ENCODE peak calls at places on chromosome 17, in nine cellular contexts. N, F, G, C, J, X, O, Y and E are unnamed samples.

GRCh38 chr17:82018152-82019041 is 4.3 kb downstream of the CENPX start:
- DNase-seq in N (no peak), F (no peak), G (no peak), C (no peak), J (no peak), X (no peak), O (no peak), Y (no peak), E (no peak)

GRCh38 chr17:41870627-41871026 is 5.4 kb upstream of the KLHL11 start:
- DNase-seq in N (no peak), F (no peak), G (no peak), C (peak), J (no peak), X (no peak), O (no peak), Y (no peak), E (no peak)

GRCh38 chr17:9138161-9138717 is 116.9 kb downstream of the NTN1 start:
- DNase-seq in N (no peak), F (no peak), G (no peak), C (no peak), J (no peak), X (no peak), O (no peak), Y (no peak), E (no peak)

GRCh38 chr17:12342609-12343248 is 322.1 kb downstream of the MAP2K4 start:
- DNase-seq in N (no peak), F (no peak), G (peak), C (peak), J (peak), X (no peak), O (no peak), Y (no peak), E (no peak)

GRCh38 chr17:68512967-68513474 is 791 bp downstream of the PRKAR1A start:
- DNase-seq in N (no peak), F (no peak), G (peak), C (peak), J (peak), X (peak), O (peak), Y (no peak), E (no peak)

GRCh38 chr17:1124238-1124699 is 55.5 kb downstream of the ABR start:
- DNase-seq in N (no peak), F (no peak), G (no peak), C (peak), J (no peak), X (no peak), O (no peak), Y (no peak), E (no peak)

GRCh38 chr17:74485012-74485743 is 18.7 kb downstream of the CD300A start:
- DNase-seq in N (no peak), F (no peak), G (no peak), C (peak), J (no peak), X (no peak), O (no peak), Y (no peak), E (no peak)

GRCh38 chr17:16286009-16286946 is 67.0 kb downstream of the CENPV start:
- DNase-seq in N (peak), F (peak), G (peak), C (peak), J (peak), X (peak), O (peak), Y (peak), E (no peak)

GRCh38 chr17:53472586-53472985 is 350.1 kb upstream of the KIF2B start:
- DNase-seq in N (no peak), F (no peak), G (no peak), C (no peak), J (no peak), X (no peak), O (peak), Y (no peak), E (no peak)

GRCh38 chr17:6699997-6700947 is 12.9 kb downstream of the SLC13A5 start:
- DNase-seq in N (no peak), F (no peak), G (no peak), C (peak), J (no peak), X (no peak), O (no peak), Y (no peak), E (no peak)

GRCh38 chr17:6702567-6703215 is 10.5 kb downstream of the SLC13A5 start:
- DNase-seq in N (no peak), F (no peak), G (no peak), C (no peak), J (no peak), X (no peak), O (no peak), Y (no peak), E (no peak)

GRCh38 chr17:6700948-6701307 is 12.2 kb downstream of the SLC13A5 start:
- DNase-seq in N (no peak), F (no peak), G (no peak), C (peak), J (no peak), X (no peak), O (no peak), Y (no peak), E (no peak)

GRCh38 chr17:6703751-6704150 is 9.4 kb downstream of the SLC13A5 start:
- DNase-seq in N (no peak), F (no peak), G (no peak), C (no peak), J (no peak), X (no peak), O (no peak), Y (no peak), E (no peak)

GRCh38 chr17:6701719-6702118 is 11.4 kb downstream of the SLC13A5 start:
- DNase-seq in N (peak), F (no peak), G (peak), C (peak), J (no peak), X (no peak), O (no peak), Y (no peak), E (no peak)
- TF ChIP-seq CTCF in N (peak), F (peak), G (peak), C (peak), J (no peak), X (peak), O (peak), Y (no peak), E (peak)

DNA sequence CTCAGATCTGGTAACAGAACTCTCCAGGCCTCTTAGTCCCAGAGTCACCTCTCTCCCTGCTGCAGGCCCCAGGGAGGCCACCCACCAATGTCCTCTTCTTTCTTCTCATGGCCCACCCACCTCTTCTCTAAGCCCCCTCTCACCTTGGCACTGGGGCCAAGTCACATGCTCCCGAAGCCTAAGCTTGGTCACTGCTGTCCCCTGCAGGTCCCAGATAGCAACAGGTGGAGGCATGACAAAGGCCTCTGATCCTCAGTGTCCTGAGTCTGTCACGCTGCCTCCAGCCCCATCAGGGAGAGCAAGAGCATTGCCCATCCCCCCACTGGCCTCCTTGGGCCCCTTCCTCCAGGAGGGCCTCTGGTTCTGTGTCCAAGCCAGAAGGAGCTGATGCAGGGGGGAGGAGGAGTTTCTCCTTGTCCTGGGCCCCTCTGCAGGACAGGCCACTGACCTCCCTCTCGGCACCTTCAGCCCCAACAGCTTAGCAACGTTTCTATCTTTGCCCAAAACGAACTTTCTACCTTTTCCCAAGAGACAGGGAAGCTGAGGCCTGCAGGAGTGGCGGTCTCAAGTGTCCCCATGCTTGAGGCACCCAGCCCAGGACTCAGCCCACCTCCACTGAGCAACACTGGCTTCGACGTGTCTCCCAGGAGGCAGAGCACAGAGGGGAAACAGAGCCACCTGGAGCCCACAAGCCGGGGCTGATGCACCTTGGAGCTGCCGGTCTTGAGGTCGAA is 8.6 kb downstream of the P2RX1 start:
- DNase-seq in N (no peak), F (no peak), G (no peak), C (peak), J (no peak), X (no peak), O (no peak), Y (no peak), E (no peak)
- TF ChIP-seq CTCF in N (peak), F (no peak), G (peak), C (peak), J (no peak), X (peak), O (peak), Y (peak), E (no peak)

GRCh38 chr17:50920891-50921595 is 54.9 kb upstream of the TOB1 start:
- DNase-seq in N (no peak), F (no peak), G (no peak), C (peak), J (no peak), X (no peak), O (no peak), Y (no peak), E (no peak)
- TF ChIP-seq CTCF in N (no peak), F (no peak), G (no peak), C (no peak), J (no peak), X (no peak), O (no peak), Y (no peak), E (no peak)

DNA sequence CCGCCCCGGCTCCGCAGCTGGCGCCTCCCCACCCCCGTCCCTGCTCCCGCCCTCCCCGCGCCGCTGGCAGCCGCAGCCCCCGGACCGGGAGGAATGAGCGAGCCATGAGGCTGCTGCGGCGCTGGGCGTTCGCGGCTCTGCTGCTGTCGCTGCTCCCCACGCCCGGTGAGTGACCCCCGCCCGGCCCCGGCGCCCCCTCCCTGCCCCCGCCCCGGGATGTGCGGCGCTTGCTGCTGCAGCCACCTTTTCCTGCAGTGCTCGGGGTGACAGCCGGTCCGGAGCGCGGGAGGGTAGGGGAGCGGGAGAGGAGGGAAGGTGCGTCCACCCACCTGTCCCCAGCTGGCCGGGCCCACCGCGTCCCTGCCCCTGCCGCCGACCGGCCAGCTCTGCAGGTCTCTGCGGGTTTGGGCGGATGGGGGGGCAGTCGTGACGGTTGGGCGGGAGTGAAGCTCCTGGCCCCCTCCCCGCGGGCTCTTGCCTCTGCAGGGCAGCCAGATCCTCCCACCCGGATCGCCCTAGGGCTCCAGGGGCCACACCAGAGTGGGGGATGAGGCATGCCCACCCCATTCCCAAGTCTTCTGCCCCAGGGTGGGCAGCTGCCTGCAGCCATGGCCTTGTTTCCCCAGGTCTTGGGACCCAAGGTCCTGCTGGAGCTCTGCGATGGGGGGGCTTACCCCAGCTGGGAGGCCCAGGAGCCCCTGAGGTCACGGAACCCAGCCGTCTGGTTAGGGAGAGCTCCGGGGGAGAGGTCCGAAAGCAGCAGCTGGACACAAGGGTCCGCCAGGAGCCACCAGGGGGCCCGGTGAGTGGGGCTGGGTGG is 518 bp downstream of the ADAM11 start:
- DNase-seq in N (no peak), F (peak), G (no peak), C (peak), J (no peak), X (no peak), O (no peak), Y (no peak), E (peak)
- TF ChIP-seq CTCF in N (peak), F (no peak), G (peak), C (peak), J (no peak), X (peak), O (no peak), Y (no peak), E (no peak)

GRCh38 chr17:35766903-35767510 is 6.3 kb downstream of the C17orf50 start:
- DNase-seq in N (no peak), F (no peak), G (no peak), C (peak), J (no peak), X (peak), O (no peak), Y (no peak), E (no peak)
- TF ChIP-seq CTCF in N (peak), F (peak), G (peak), C (peak), J (peak), X (peak), O (peak), Y (peak), E (peak)

GRCh38 chr17:18257268-18257681 is 1.3 kb downstream of the FLII start:
- DNase-seq in N (no peak), F (no peak), G (no peak), C (peak), J (no peak), X (no peak), O (no peak), Y (no peak), E (no peak)
- TF ChIP-seq CTCF in N (no peak), F (no peak), G (no peak), C (no peak), J (no peak), X (no peak), O (no peak), Y (no peak), E (no peak)